ENCODE peak calls at places on chromosomes 1 and 21, in five cellular contexts. G is cardiac fibroblast, N is mesendoderm, P is heart left ventricle, W is bronchial epithelial cell. B is an unnamed sample.

GRCh38 chr1:203607169-203607873 is 19.3 kb upstream of the ATP2B4 start:
- DNase-seq in G (peak), N (no peak), P (peak), W (peak), B (peak)

GRCh38 chr1:12580054-12580887 is 37.7 kb downstream of the DHRS3 start:
- DNase-seq in G (no peak), N (no peak), P (no peak), W (no peak), B (no peak)

GRCh38 chr1:53521900-53522552 is 62.8 kb downstream of the DMRTB1 start:
- DNase-seq in G (no peak), N (no peak), P (no peak), W (no peak), B (no peak)

GRCh38 chr1:13583592-13583963 is at the start of gene PDPN:
- DNase-seq in G (peak), N (peak), P (peak), W (peak), B (no peak)

GRCh38 chr21:41979335-41979734 is 25.5 kb upstream of the C2CD2 start:
- DNase-seq in G (no peak), N (no peak), P (no peak), W (no peak), B (no peak)

GRCh38 chr1:248229360-248229908 is 1.8 kb upstream of the OR2M4 start:
- DNase-seq in G (no peak), N (no peak), P (no peak), W (no peak), B (no peak)

GRCh38 chr1:170537798-170538503 is 6.0 kb downstream of the GORAB start:
- DNase-seq in G (peak), N (no peak), P (no peak), W (peak), B (no peak)

GRCh38 chr1:26234644-26235384 is 814 bp downstream of the CEP85 start:
- DNase-seq in G (peak), N (peak), P (no peak), W (peak), B (peak)

GRCh38 chr1:42163536-42164503 is 725 bp downstream of the GUCA2A start:
- DNase-seq in G (no peak), N (no peak), P (no peak), W (no peak), B (no peak)

GRCh38 chr1:48061162-48062136 is 64.3 kb upstream of the TRABD2B start:
- DNase-seq in G (peak), N (peak), P (peak), W (peak), B (peak)

GRCh38 chr21:16195476-16195875 is 465.7 kb downstream of the USP25 start:
- DNase-seq in G (peak), N (no peak), P (no peak), W (peak), B (no peak)

GRCh38 chr1:119380304-119380703 is 11.7 kb downstream of the HAO2 start:
- DNase-seq in G (no peak), N (no peak), P (no peak), W (no peak), B (no peak)

GRCh38 chr1:92951141-92951582 is 10.1 kb downstream of the DIPK1A start:
- DNase-seq in G (peak), N (peak), P (no peak), W (peak), B (peak)

GRCh38 chr1:27318596-27318995 is 3.4 kb upstream of the TMEM222 start:
- DNase-seq in G (no peak), N (no peak), P (no peak), W (no peak), B (no peak)

DNA sequence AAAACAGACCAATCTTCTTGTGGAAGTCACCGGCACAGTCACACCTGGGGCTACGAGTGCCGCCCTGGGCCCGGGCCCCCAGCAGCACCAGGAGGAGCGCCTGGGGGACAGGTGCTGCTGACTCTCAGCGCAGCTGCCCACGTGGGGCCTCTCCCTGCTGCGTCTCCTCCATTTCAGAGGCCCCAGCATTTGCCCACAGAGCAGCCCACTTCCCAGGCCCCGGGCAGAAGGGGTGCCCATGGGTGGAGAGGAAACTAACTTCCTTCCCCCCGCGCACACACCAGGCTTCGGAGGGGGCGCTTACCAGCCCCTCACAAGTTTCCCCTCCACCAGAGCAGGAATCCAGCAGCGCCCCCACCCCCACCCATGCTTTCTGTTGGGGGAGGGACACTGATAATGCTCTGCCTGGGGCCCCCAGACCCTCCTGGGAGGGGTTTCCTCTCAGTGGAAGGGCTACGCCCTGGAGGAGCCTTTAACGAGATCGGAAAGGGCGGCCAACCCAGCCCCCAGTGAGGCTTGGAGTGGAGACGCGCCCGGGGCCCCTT is 440 bp downstream of the TNFRSF25 start:
- DNase-seq in G (no peak), N (no peak), P (no peak), W (no peak), B (no peak)
- H3K4me3 ChIP-seq in G (no peak), N (no peak), P (no peak), W (no peak), B (no peak)

DNA sequence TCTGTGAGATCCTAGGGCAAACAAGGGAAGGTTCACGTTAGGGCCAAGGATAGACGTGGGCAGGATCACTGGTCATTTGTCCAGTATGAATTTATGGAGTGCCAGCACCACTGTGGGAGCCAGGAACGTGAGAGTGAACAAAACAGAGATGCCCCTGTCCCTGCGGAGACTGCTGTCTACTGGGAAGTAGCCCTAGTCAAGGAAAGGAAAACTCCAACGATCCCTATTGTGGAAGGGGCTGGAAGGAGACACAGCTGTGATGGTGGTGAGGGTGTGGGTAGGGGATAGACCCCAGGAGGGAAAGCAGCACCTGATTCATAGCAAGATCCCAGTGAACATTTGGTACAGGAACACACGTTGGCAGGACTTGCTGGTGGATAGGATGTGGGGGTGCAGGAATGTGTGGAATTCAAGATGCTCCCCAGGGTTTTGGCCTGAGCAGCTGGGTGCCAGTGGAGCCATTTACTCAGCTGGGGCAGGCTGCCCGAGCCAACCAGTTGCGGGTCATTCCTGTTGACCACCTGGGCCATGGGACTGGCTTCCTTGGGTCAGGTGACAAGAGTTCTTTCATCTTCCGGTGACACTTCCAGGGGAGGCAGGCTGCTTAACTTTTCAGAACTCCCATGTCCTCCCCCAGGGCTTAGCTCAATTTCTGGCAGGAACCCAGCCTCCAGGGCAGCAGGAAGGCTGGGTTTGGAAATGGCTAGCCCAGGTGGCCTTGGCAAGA is 1.2 kb upstream of the ATP13A2 start:
- DNase-seq in G (peak), N (peak), P (no peak), W (no peak), B (no peak)
- H3K4me3 ChIP-seq in G (no peak), N (no peak), P (no peak), W (no peak), B (no peak)

DNA sequence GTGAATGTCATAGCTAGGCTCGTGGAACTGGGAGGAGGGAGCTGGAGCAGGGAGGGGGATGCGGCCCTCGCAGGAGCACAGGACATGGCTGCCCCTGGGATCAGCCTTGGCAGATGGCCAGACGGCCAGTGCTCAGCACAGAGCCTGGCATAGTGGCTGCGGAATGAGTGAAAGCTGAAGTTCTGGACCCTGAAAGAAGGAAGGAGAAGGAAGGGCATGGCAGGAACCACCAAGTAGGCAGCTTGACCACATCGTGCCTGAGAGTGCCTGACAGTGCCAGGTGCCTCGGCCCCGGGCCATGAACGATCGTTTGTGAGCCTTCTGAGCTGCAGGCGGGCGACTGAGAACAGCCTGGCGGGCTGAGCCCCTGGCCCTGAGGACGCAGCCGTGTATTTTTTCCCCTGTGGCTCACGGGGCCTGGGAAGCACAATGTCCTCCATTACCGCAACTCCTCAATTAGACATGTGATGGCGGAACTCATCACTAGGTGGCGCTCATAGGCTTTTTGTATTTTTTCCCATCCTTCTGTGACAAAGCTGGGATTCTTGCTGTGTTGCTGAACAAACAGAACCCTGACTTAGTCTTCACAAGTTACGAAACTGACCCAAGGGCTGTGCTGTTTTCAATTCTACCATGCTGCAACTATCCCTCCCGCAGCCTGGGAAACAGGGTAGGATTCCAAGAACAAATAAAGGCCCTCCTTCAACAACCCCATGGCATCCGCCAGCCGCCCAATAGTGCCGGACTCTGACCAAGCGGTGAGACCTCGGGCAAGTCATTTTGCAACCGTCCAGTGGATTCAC is 29.9 kb upstream of the TMEM61 start:
- DNase-seq in G (peak), N (peak), P (peak), W (peak), B (peak)
- H3K4me3 ChIP-seq in G (peak), N (no peak), P (peak), W (no peak), B (no peak)

GRCh38 chr1:70887936-70888335 is 159.7 kb downstream of the PTGER3 start:
- DNase-seq in G (no peak), N (no peak), P (no peak), W (no peak), B (no peak)
- H3K4me3 ChIP-seq in G (no peak), N (no peak), P (no peak), W (no peak), B (no peak)

DNA sequence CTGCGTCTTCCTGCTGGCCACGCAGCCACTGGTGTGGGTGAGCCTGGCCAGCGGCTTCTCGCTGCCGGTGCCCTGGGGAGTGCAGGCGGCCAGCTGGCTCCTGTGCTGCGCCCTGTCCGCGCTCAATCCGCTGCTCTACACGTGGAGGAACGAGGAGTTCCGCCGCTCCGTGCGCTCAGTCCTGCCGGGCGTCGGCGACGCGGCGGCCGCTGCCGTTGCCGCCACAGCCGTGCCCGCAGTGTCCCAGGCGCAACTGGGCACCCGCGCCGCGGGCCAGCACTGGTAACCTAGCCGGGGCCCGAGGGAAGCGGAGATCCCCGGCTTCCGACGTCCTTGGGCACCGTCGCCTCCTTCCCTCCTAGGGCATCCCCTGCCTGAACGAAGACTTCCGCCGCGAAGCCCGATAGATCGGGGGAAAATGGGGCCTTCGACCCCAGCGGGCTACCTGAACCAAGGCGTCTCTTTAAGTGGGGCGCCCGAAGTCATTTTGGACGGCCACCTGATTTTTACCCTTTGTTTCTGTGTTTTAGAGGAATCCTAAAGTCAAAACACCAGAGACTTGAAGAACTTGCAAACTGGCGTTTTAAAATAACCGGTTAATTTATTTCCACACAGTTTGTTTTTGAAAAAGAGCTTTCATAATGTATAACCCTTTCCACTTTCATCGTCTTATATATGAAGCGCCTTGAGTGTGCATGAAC is 2.0 kb downstream of the GPR88 start:
- DNase-seq in G (peak), N (peak), P (no peak), W (no peak), B (no peak)
- H3K4me3 ChIP-seq in G (peak), N (no peak), P (peak), W (peak), B (peak)

DNA sequence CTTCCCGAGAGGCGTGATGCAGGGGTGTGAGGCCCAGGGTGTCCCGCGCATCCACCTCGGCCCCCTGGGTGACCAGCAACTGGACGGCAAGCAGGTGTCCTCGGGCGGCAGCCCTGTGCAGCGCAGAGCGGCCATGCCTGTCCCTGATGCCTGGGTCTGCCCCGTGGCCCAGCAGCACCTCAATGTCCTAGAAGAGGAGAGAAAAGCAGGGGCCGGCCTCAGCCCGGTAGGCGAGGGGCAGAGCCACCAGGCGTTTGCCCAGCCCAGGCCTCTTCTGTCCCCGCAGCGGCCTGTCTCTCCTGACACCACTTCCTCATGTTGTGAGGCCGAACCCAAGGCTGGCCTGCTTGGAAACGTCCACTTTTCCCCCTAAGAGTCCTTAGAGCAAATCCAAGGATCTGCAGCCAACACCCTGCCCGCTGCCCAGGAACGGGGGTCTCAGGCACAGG is 1.7 kb downstream of the ANKRD65 start:
- DNase-seq in G (no peak), N (no peak), P (no peak), W (no peak), B (no peak)
- H3K4me3 ChIP-seq in G (no peak), N (no peak), P (peak), W (peak), B (no peak)